ENCODE peak calls at places on chromosomes 11 and 22, in eight cellular contexts. I is endothelial cell of umbilical vein, X is psoas muscle, V is AG04450, A is right atrium auricular region, P is stomach, S is MM.1S, E is coronary artery. R is an unnamed sample.

GRCh38 chr22:37794376-37794775 is 13.4 kb upstream of the GCAT start:
- DNase-seq in I (no peak), X (no peak), V (no peak), A (no peak), P (no peak), S (no peak), E (no peak), R (no peak)

GRCh38 chr11:23310276-23310675 is 450.0 kb upstream of the CCDC179 start:
- DNase-seq in I (no peak), X (no peak), V (no peak), A (no peak), P (no peak), S (no peak), E (no peak), R (peak; percentile 34)

GRCh38 chr11:85845052-85845631 is 10.0 kb upstream of the CCDC83 start:
- DNase-seq in I (peak; percentile 11), X (no peak), V (no peak), A (no peak), P (no peak), S (no peak), E (no peak), R (peak; percentile 26)

GRCh38 chr11:105609341-105609781 is 512 bp upstream of the GRIA4 start:
- DNase-seq in I (peak; percentile 39), X (no peak), V (no peak), A (no peak), P (no peak), S (peak; percentile 75), E (no peak), R (no peak)

GRCh38 chr22:22228921-22229320 is 15.7 kb upstream of the VPREB1 start:
- DNase-seq in I (no peak), X (no peak), V (no peak), A (peak; percentile 34), P (no peak), S (no peak), E (no peak), R (no peak)

GRCh38 chr11:91731051-91731450 is 493.6 kb upstream of the FAT3 start:
- DNase-seq in I (no peak), X (no peak), V (no peak), A (no peak), P (no peak), S (no peak), E (no peak), R (no peak)

GRCh38 chr11:44564653-44565007 is 833 bp upstream of the CD82 start:
- DNase-seq in I (no peak), X (peak; percentile 96), V (peak; percentile 53), A (peak; percentile 91), P (peak; percentile 85), S (no peak), E (peak; percentile 97), R (peak; percentile 93)

GRCh38 chr22:49238181-49239141 is 589.2 kb downstream of the BRD1 start:
- DNase-seq in I (no peak), X (no peak), V (no peak), A (peak; percentile 32), P (no peak), S (no peak), E (peak; percentile 50), R (no peak)

GRCh38 chr11:44760917-44761545 is 34.3 kb downstream of the TSPAN18 start:
- DNase-seq in I (peak; percentile 92), X (no peak), V (peak; percentile 52), A (peak; percentile 86), P (peak; percentile 31), S (no peak), E (peak; percentile 76), R (peak; percentile 75)

GRCh38 chr11:57340228-57340627 is 2.1 kb downstream of the P2RX3 start:
- DNase-seq in I (peak; percentile 19), X (peak; percentile 67), V (no peak), A (no peak), P (no peak), S (no peak), E (no peak), R (no peak)

GRCh38 chr22:36328635-36329216 is 59.0 kb downstream of the MYH9 start:
- DNase-seq in I (peak; percentile 84), X (peak; percentile 79), V (peak; percentile 85), A (peak; percentile 91), P (peak; percentile 61), S (no peak), E (no peak), R (peak; percentile 86)

GRCh38 chr11:122209619-122210377 is 93.8 kb upstream of the BLID start:
- DNase-seq in I (peak; percentile 87), X (peak; percentile 54), V (peak; percentile 59), A (peak; percentile 90), P (no peak), S (no peak), E (peak; percentile 84), R (peak; percentile 81)

DNA sequence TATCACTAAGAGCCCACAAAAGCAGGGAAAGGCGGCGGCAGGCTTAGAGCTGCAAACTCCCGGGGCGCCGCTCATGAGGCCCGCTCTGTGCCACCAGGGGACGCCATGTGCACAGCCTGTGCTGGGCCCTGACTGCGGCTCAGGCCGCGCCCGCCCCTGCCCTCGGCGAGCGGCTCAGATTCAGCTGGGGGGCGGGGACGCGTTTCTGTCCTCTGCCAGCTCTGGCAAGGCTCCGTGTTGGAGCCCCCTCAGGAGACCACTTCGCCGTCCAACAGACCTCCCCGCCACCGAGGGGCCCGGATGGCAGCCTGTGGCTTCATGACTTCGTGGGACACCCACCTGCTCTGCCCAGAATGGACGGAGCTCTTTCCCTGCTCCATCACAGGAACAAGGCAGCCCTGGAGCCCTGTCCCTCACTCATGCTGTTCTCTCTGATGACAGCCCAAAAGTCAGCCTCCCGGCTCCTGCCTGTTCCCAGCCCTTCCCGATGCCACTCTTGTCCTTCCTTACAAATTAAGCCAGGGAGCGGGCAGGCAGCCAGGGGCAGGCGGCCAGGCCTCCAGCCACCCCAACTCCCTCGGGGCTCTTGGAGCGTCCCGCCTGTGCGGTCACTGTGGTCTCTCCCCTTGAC is 69.1 kb downstream of the NAT10 start:
- DNase-seq in I (peak; percentile 55), X (peak; percentile 92), V (no peak), A (peak; percentile 84), P (peak; percentile 86), S (peak; percentile 79), E (peak; percentile 85), R (peak; percentile 51)
- H3K4me3 ChIP-seq in I (no peak overlapping the region), X (peak overlapping the region; percentile 58), V (peak overlapping the region; percentile 49), A (peak overlapping the region; percentile 7), P (peak overlapping the region; percentile 28), S (peak overlapping the region; percentile 35), E (peak overlapping the region; percentile 63), R (peak overlapping the region; percentile 29)

DNA sequence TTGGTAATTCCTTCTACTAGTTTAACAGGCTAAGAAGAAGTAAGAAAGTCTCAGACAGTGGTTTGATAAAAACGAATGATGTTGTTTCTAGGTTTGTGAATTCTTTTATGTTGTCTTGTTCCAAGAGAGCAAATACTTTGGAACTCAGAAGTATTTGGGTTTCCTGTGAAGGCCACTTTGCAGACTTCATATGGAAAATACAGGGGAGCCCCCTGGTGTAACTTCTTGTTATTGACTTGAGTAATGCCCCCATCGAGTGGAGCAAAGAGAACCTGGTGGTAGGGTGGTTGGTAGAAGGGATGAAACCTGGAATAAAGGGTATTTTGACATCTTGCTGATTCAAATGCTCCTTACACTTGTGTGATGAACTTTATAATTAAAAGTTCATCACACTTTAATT is 40.0 kb upstream of the PTH start:
- DNase-seq in I (no peak), X (no peak), V (no peak), A (no peak), P (no peak), S (no peak), E (no peak), R (no peak)
- TF ChIP-seq CTCF in I (no peak), X (no peak), V (no peak), A (no peak), P (no peak), S (no peak), E (no peak), R (no peak)

GRCh38 chr22:19632671-19633148 is 81.6 kb upstream of the SEPTIN5 start:
- DNase-seq in I (no peak), X (no peak), V (no peak), A (no peak), P (no peak), S (no peak), E (peak; percentile 63), R (peak; percentile 4)

GRCh38 chr22:19629720-19630419 is 84.4 kb upstream of the SEPTIN5 start:
- DNase-seq in I (peak; percentile 80), X (peak; percentile 81), V (peak; percentile 43), A (peak; percentile 66), P (peak; percentile 86), S (peak; percentile 77), E (peak; percentile 73), R (peak; percentile 51)

GRCh38 chr22:19634206-19634536 is 80.1 kb upstream of the SEPTIN5 start:
- DNase-seq in I (no peak), X (no peak), V (no peak), A (no peak), P (no peak), S (no peak), E (peak; percentile 29), R (no peak)

GRCh38 chr22:19630614-19631013 is 83.7 kb upstream of the SEPTIN5 start:
- DNase-seq in I (no peak), X (no peak), V (no peak), A (no peak), P (no peak), S (no peak), E (no peak), R (no peak)

GRCh38 chr22:19631899-19632670 is 82.2 kb upstream of the SEPTIN5 start:
- DNase-seq in I (peak; percentile 53), X (no peak), V (peak; percentile 1), A (no peak), P (no peak), S (no peak), E (peak; percentile 56), R (peak; percentile 13)
- H3K4me3 ChIP-seq in I (no peak overlapping the region), X (no peak overlapping the region), V (no peak overlapping the region), A (no peak overlapping the region), P (no peak overlapping the region), S (no peak overlapping the region), E (no peak overlapping the region), R (no peak overlapping the region)

GRCh38 chr22:50640857-50641647 is 13.1 kb upstream of the ARSA start:
- DNase-seq in I (no peak), X (no peak), V (no peak), A (no peak), P (peak; percentile 8), S (no peak), E (no peak), R (no peak)

GRCh38 chr22:50641696-50642607 is 14.0 kb upstream of the ARSA start:
- DNase-seq in I (peak; percentile 74), X (no peak), V (no peak), A (no peak), P (no peak), S (no peak), E (no peak), R (peak; percentile 60)
- TF ChIP-seq CTCF in I (peak; percentile 56), X (no peak), V (peak; percentile 54), A (no peak), P (peak; percentile 26), S (peak; percentile 6), E (no peak), R (peak; percentile 35)

GRCh38 chr11:108726077-108726800 is 61.4 kb downstream of the DDX10 start:
- DNase-seq in I (no peak), X (no peak), V (no peak), A (no peak), P (no peak), S (no peak), E (no peak), R (no peak)
- H3K4me3 ChIP-seq in I (no peak overlapping the region), X (no peak overlapping the region), V (no peak overlapping the region), A (no peak overlapping the region), P (no peak overlapping the region), S (no peak overlapping the region), E (no peak overlapping the region), R (no peak overlapping the region)

R was measured in foreskin fibroblast.